ENCODE peak calls at places on chromosomes 4 and X, in eight cellular contexts. D is fibroblast of lung, M is psoas muscle, H is astrocyte, W is breast epithelium, I is tibial artery, C is endodermal cell, X is A549. N is an unnamed sample.

GRCh38 chrX:13463608-13464007 is 105.8 kb upstream of the EGFL6 start:
- DNase-seq in D (peak), W (no peak), H (peak), C (no peak), X (peak), M (peak), I (peak), N (no peak)

GRCh38 chr4:112213091-112213490 is 18.5 kb upstream of the AP1AR start:
- DNase-seq in H (no peak), D (peak), X (no peak), M (no peak), W (no peak), I (no peak), C (no peak), N (no peak)

GRCh38 chr4:20662851-20663250 is 37.4 kb upstream of the PACRGL start:
- DNase-seq in M (no peak), X (no peak), W (no peak), I (no peak), C (no peak), H (peak), D (peak), N (no peak)

GRCh38 chr4:114012749-114013148 is 33.3 kb upstream of the ARSJ start:
- DNase-seq in W (no peak), X (no peak), H (no peak), M (no peak), D (no peak), C (no peak), I (no peak), N (no peak)

GRCh38 chr4:119946359-119946758 is 120.3 kb downstream of the MAD2L1 start:
- DNase-seq in M (no peak), D (no peak), I (no peak), X (no peak), W (no peak), C (no peak), H (no peak), N (no peak)

GRCh38 chr4:89823416-89823815 is 13.5 kb downstream of the SNCA start:
- DNase-seq in C (no peak), W (no peak), H (peak), X (no peak), I (no peak), D (peak), M (no peak), N (no peak)

GRCh38 chr4:140309124-140309870 is 64.1 kb upstream of the SCOC start:
- DNase-seq in C (peak), D (peak), W (no peak), H (peak), I (no peak), X (peak), M (no peak), N (no peak)

GRCh38 chr4:67106846-67107467 is 438.3 kb downstream of the CENPC start:
- DNase-seq in C (no peak), D (no peak), W (no peak), H (no peak), I (no peak), M (no peak), X (peak), N (no peak)

GRCh38 chr4:111542056-111542455 is 603.2 kb upstream of the FAM241A start:
- DNase-seq in M (no peak), H (no peak), W (no peak), C (no peak), X (no peak), I (no peak), D (no peak), N (no peak)

GRCh38 chr4:24497221-24497620 is 87.1 kb downstream of the DHX15 start:
- DNase-seq in M (no peak), H (peak), D (peak), I (no peak), C (no peak), W (no peak), X (no peak), N (no peak)

GRCh38 chrX:16140448-16140847 is 17.1 kb downstream of the GRPR start:
- DNase-seq in X (no peak), H (no peak), D (no peak), W (no peak), M (no peak), C (no peak), I (no peak), N (no peak)

GRCh38 chr4:142365386-142365785 is 480.7 kb downstream of the INPP4B start:
- DNase-seq in I (no peak), C (no peak), W (no peak), M (no peak), D (peak), H (peak), X (no peak), N (no peak)

GRCh38 chrX:9416562-9417319 is 48.1 kb upstream of the TBL1X start:
- DNase-seq in M (no peak), X (no peak), W (no peak), D (peak), H (no peak), C (no peak), I (peak), N (no peak)

GRCh38 chr4:184514121-184514988 is 40.0 kb upstream of the IRF2 start:
- DNase-seq in M (peak), D (peak), H (peak), C (peak), I (peak), W (no peak), X (peak), N (peak)

GRCh38 chrX:155966876-155967275 is 30.6 kb upstream of the IL9R start:
- DNase-seq in H (no peak), C (peak), D (no peak), X (peak), M (no peak), W (no peak), I (no peak), N (no peak)

GRCh38 chr4:60396680-60397079 is 803.4 kb upstream of the ADGRL3 start:
- DNase-seq in X (no peak), M (no peak), I (no peak), D (no peak), W (no peak), H (no peak), C (no peak), N (no peak)

GRCh38 chr4:56316011-56316650 is 71.2 kb downstream of the AASDH start:
- DNase-seq in D (no peak), H (no peak), W (no peak), M (no peak), I (no peak), X (no peak), C (no peak), N (no peak)

GRCh38 chr4:171517883-171518282 is 295.3 kb upstream of the GALNTL6 start:
- DNase-seq in H (no peak), C (no peak), D (no peak), M (no peak), X (no peak), W (no peak), I (no peak), N (no peak)

GRCh38 chrX:147899715-147900114 is 12.0 kb upstream of the FMR1 start:
- DNase-seq in W (no peak), I (no peak), M (no peak), D (no peak), H (no peak), C (no peak), X (no peak), N (no peak)

GRCh38 chrX:32867781-32868523 is 343.4 kb downstream of the DMD start:
- DNase-seq in W (no peak), C (no peak), X (no peak), M (no peak), I (no peak), D (no peak), H (no peak), N (no peak)

GRCh38 chr4:33715996-33716395 is 2528.3 kb downstream of the ARAP2 start:
- DNase-seq in M (no peak), X (no peak), I (no peak), D (peak), C (no peak), H (peak), W (no peak), N (no peak)

GRCh38 chrX:150766351-150767044 is 73.3 kb downstream of the MTMR1 start:
- DNase-seq in M (no peak), X (peak), I (no peak), C (peak), D (no peak), H (no peak), W (no peak), N (no peak)

GRCh38 chr4:20356565-20356964 is 104.9 kb downstream of the SLIT2 start:
- DNase-seq in I (no peak), M (no peak), W (no peak), X (no peak), C (no peak), H (peak), D (peak), N (no peak)

GRCh38 chr4:47705326-47705981 is 132.4 kb downstream of the CORIN start:
- DNase-seq in X (peak), C (no peak), I (no peak), D (peak), M (no peak), W (no peak), H (no peak), N (no peak)

GRCh38 chrX:103063191-103063845 is 653 bp downstream of the BEX1 start:
- DNase-seq in X (no peak), I (no peak), C (peak), D (peak), H (peak), M (no peak), W (no peak), N (no peak)

GRCh38 chr4:121122661-121123060 is 41.5 kb downstream of the TNIP3 start:
- DNase-seq in I (no peak), X (no peak), D (peak), H (peak), M (no peak), W (no peak), C (no peak), N (no peak)

GRCh38 chrX:70134116-70134477 is 850 bp downstream of the IGBP1 start:
- DNase-seq in I (no peak), C (no peak), W (no peak), H (no peak), D (peak), M (no peak), X (peak), N (no peak)

GRCh38 chr4:169275180-169275579 is 4.4 kb upstream of the SH3RF1 start:
- DNase-seq in D (no peak), M (no peak), I (no peak), C (no peak), X (no peak), W (no peak), H (no peak), N (no peak)

GRCh38 chrX:2351321-2351720 is 149.5 kb downstream of the DHRSX start:
- DNase-seq in D (peak), C (no peak), W (no peak), H (peak), X (peak), M (no peak), I (no peak), N (no peak)

GRCh38 chr4:41360214-41360910 is 103.6 kb downstream of the UCHL1 start:
- DNase-seq in H (peak), D (peak), C (peak), X (peak), I (peak), M (peak), W (peak), N (peak)

GRCh38 chr4:164529058-164529457 is 224.9 kb upstream of the SMIM31 start:
- DNase-seq in M (no peak), W (no peak), D (no peak), C (no peak), I (no peak), H (no peak), X (no peak), N (no peak)

GRCh38 chrX:44462851-44463250 is 79.8 kb downstream of the FUNDC1 start:
- DNase-seq in D (peak), I (peak), C (no peak), W (no peak), M (no peak), X (no peak), H (peak), N (no peak)

GRCh38 chrX:39614680-39614998 is 483.1 kb downstream of the BCOR start:
- DNase-seq in D (no peak), M (no peak), W (no peak), I (no peak), X (no peak), H (no peak), C (no peak), N (no peak)

GRCh38 chrX:39613508-39613921 is 484.2 kb downstream of the BCOR start:
- DNase-seq in W (peak), C (peak), I (no peak), D (peak), M (peak), H (no peak), X (no peak), N (no peak)

GRCh38 chrX:39618178-39618577 is 479.6 kb downstream of the BCOR start:
- DNase-seq in W (no peak), C (no peak), M (no peak), X (no peak), H (no peak), I (no peak), D (no peak), N (no peak)

GRCh38 chrX:39613997-39614679 is 483.6 kb downstream of the BCOR start:
- DNase-seq in W (no peak), X (no peak), C (peak), H (no peak), I (no peak), D (no peak), M (no peak), N (no peak)

DNA sequence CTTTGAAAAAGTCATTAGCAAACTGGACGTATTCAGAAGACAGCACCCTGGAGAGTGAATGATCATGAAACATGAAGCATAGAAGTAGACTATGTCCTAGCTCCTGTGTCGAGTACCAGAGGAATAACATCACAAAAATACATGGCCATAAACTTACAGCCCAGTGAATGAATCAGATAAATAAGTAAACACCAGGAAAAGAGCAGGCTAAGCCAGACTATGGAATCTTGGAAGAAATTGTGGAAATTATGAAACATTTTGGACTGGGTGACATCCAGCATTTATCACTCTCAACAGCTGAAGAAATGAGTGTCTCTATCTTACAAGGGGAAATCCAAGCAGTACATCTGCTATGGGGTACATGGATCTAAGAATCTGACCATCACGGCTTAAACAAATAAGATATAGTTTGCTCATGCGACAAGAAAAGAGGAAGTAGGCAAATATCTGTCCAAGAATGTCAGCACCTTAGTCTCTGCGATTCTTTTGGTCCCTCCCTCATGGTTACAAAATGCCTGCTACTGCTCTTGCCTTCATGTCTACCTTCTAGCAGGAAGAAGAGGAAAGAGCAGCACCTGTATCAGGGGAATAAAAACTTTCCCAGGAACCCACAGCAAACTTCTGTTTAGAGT is 481.5 kb downstream of the BCOR start:
- DNase-seq in H (no peak), D (no peak), I (no peak), X (no peak), C (no peak), W (no peak), M (no peak), N (no peak)
- H3K27ac ChIP-seq in H (no peak), D (no peak), I (no peak), X (no peak), C (no peak), W (no peak), M (no peak), N (no peak)

DNA sequence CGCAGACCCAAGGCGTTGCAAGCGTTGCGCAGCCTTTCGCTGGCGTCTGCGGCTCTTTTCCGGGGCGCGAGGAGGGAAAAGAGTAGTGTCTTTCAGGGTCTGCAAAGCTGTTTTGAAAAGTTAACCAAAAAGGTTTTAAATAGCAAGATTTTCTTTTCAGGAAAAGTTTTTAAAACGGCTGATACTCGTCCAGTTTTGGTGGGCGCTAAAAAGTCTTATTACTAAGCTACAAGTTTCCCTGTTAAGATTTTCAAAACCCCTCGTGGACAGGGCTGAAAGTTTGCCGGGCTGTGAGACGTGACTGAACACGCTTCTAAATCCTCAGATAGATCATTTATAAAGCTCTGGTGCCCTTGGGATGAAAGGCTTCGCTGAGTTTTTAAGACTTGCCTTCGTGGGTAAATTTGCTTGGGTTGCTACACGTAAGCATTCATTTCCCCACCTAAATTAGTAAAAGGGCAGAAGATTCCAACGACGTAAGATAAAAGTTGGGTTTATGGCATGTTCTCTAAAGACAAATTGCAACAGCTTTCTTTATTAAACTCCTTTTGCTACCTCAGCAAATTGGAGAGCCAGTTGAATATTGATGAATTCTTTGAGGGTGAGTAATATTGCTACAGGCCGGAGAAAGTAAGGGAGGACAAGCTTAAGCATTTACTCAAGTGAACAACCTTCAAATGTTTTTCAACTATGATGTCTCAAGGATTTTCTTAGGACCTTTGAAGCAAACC is 91.6 kb downstream of the HPRT1 start:
- DNase-seq in C (no peak), I (no peak), D (peak), X (no peak), M (no peak), H (peak), W (no peak), N (no peak)
- H3K27ac ChIP-seq in C (no peak), I (no peak), D (peak), X (peak), M (peak), H (peak), W (no peak), N (no peak)

DNA sequence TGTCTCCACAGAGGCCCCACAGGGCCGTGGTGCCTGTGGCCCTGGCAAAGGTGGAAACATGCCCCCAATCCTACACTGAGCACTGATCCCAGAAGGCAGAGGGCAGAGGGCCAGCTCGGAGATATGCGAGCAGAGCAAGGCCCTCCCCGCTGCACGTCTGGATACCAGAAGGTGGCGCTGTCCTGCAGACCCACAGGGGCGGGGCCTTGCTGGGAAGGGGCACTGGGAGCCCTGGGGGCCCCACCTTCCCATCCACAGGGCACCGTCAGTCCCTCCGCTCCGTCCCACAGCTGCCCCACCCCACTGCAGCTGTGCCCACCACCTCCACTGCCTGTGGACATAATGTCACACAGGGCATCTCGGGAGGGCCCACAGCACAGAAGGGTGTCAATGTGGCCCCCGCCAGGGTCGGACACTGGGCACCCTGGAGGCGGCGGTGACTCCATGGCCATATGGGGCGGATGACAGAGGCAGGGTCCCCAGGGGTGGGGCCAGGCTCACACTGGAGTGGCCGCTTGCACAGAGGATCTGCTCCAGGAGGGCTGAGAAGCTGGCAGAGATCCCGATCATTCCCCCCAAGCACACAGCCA is 4.9 kb downstream of the SLC49A3 start:
- DNase-seq in I (peak), X (peak), D (peak), C (peak), M (peak), W (no peak), H (peak), N (peak)
- H3K27ac ChIP-seq in I (no peak), X (no peak), D (no peak), C (no peak), M (no peak), W (no peak), H (no peak), N (no peak)

DNA sequence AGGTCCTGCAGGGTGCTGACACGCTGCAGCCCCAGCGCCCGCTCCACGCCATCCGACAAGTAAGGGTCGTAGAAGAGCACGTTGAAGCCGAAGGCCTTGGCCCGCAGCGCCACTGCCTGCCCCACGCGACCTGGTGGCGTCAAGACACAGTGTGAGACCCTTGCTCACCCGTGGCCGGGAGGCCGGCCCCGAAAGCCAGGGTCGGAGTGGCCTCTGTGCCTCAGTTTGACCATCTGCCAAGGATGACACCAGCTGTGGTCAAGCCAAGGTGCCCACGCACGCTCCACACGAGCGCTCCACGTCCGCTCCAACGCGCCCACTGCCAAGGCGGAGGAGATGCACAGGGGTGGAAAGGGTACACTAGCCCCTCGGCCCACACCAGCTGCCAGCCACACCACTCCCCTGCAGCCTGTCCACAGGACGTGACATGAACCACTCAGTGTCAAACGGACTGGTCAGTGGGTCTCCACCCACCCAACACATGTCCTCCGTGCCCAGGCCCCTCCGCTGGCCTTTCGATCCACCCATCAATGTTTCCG is 32.8 kb downstream of the CTBP1 start:
- DNase-seq in H (no peak), C (no peak), D (no peak), I (no peak), M (no peak), W (no peak), X (no peak), N (no peak)
- H3K27ac ChIP-seq in H (no peak), C (no peak), D (no peak), I (no peak), M (no peak), W (no peak), X (no peak), N (no peak)

DNA sequence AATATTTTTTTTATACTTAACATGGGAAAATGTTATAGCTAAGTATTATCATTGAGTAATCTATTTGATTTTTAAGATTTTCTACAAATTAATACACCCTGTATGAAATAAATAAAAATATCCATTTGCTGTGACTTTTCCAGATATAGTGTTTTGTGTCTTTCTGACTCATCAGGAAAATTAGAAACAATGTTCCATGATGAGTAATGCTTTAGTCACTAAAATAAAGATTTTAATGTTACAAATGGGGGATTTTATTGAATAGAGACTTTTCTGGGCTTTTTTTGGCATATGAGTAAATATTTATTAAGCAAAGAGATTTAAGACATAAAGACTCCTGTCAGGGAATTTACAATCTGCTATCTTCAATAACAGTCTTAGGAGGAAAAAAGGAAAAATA is 279.2 kb upstream of the NOCT start:
- DNase-seq in X (no peak), W (no peak), H (peak), D (peak), C (no peak), I (no peak), M (no peak), N (no peak)
- H3K27ac ChIP-seq in X (no peak), W (no peak), H (peak), D (no peak), C (no peak), I (no peak), M (no peak), N (no peak)

GRCh38 chrX:124268099-124268498 is 64.4 kb upstream of the TEX13D start:
- DNase-seq in H (no peak), D (no peak), I (no peak), X (no peak), C (no peak), W (no peak), M (no peak), N (no peak)
- H3K27ac ChIP-seq in H (no peak), D (no peak), I (no peak), X (no peak), C (no peak), W (no peak), M (no peak), N (no peak)

N was measured in caudate nucleus.